ENCODE peak calls at places on chromosomes 12 and 14, in seven cellular contexts. N is fibroblast of mammary gland; H is RPMI7951; V is RPMI8226; L is activated CD4-positive, alpha-beta T cell treated with anti-CD3 and anti-CD28 coated beads, Interleukin-2, amount 50 U/mL, for 4 hours; D is sciatic nerve; Z is activated T-cell treated with anti-CD3 and anti-CD28 coated beads, Interleukin-2, amount 50 U/mL, for 72 hours. Y is an unnamed sample.

GRCh38 chr14:68939893-68940613 is 39.0 kb downstream of the ACTN1 start:
- DNase-seq in N (peak; percentile 95), H (peak; percentile 98), V (no peak), L (no peak), D (peak; percentile 68), Z (no peak), Y (no peak)

GRCh38 chr12:48869191-48869590 is 3.5 kb upstream of the RND1 start:
- DNase-seq in N (no peak), H (no peak), V (no peak), L (no peak), D (no peak), Z (no peak), Y (no peak)

GRCh38 chr12:90622431-90622830 is 332.5 kb downstream of the CCER1 start:
- DNase-seq in N (peak; percentile 44), H (peak; percentile 1), V (no peak), L (no peak), D (no peak), Z (no peak), Y (no peak)

GRCh38 chr14:91244501-91244901 is at the start of gene GPR68:
- DNase-seq in N (peak; percentile 66), H (peak; percentile 92), V (no peak), L (no peak), D (no peak), Z (no peak), Y (no peak)

GRCh38 chr14:24430682-24431568 is 1.2 kb downstream of the KHNYN start:
- DNase-seq in N (peak; percentile 55), H (peak; percentile 52), V (peak; percentile 46), L (peak; percentile 64), D (no peak), Z (peak; percentile 78), Y (peak; percentile 78)

GRCh38 chr12:69563166-69563762 is 22.0 kb upstream of the CCT2 start:
- DNase-seq in N (no peak), H (no peak), V (no peak), L (no peak), D (no peak), Z (no peak), Y (no peak)

GRCh38 chr14:93800038-93800937 is 12.0 kb upstream of the PRIMA1 start:
- DNase-seq in N (peak; percentile 6), H (no peak), V (no peak), L (no peak), D (no peak), Z (no peak), Y (no peak)

GRCh38 chr12:92533280-92533890 is 169.4 kb upstream of the PLEKHG7 start:
- DNase-seq in N (peak; percentile 89), H (no peak), V (no peak), L (no peak), D (no peak), Z (no peak), Y (no peak)

GRCh38 chr14:75196468-75196867 is 20.1 kb upstream of the TMED10 start:
- DNase-seq in N (no peak), H (no peak), V (peak; percentile 12), L (no peak), D (no peak), Z (no peak), Y (no peak)

GRCh38 chr12:110314308-110314707 is 33.3 kb downstream of the ATP2A2 start:
- DNase-seq in N (peak; percentile 83), H (peak; percentile 78), V (no peak), L (no peak), D (no peak), Z (no peak), Y (no peak)

GRCh38 chr12:107759410-107759809 is 1.5 kb downstream of the PRDM4 start:
- DNase-seq in N (peak; percentile 93), H (peak; percentile 68), V (peak; percentile 88), L (no peak), D (no peak), Z (peak; percentile 54), Y (peak; percentile 20)

GRCh38 chr12:113221997-113222729 is 899 bp downstream of the TPCN1 start:
- DNase-seq in N (no peak), H (no peak), V (no peak), L (peak; percentile 7), D (no peak), Z (peak; percentile 37), Y (no peak)

GRCh38 chr12:127998936-127999467 is 268.0 kb upstream of the TMEM132C start:
- DNase-seq in N (no peak), H (peak; percentile 12), V (no peak), L (no peak), D (no peak), Z (no peak), Y (no peak)

GRCh38 chr14:105026033-105026785 is 5.3 kb upstream of the CDCA4 start:
- DNase-seq in N (peak; percentile 83), H (peak; percentile 83), V (no peak), L (no peak), D (no peak), Z (peak; percentile 51), Y (no peak)

GRCh38 chr12:53938276-53939140 is at the start of gene HOXC13:
- DNase-seq in N (peak; percentile 68), H (peak; percentile 92), V (peak; percentile 40), L (no peak), D (peak; percentile 77), Z (peak; percentile 63), Y (peak; percentile 56)

GRCh38 chr12:62717636-62718035 is 217.3 kb downstream of the PPM1H start:
- DNase-seq in N (no peak), H (no peak), V (no peak), L (no peak), D (no peak), Z (no peak), Y (no peak)

GRCh38 chr14:100297320-100298300 is 8.6 kb downstream of the SLC25A29 start:
- DNase-seq in N (peak; percentile 70), H (peak; percentile 37), V (peak; percentile 82), L (no peak), D (peak; percentile 80), Z (no peak), Y (no peak)

GRCh38 chr12:62866451-62867082 is 68.4 kb downstream of the PPM1H start:
- DNase-seq in N (no peak), H (peak; percentile 4), V (no peak), L (no peak), D (no peak), Z (no peak), Y (no peak)

Y was measured in activated naive CD4-positive, alpha-beta T cell treated with anti-CD3 and anti-CD28 coated beads, Interleukin-2, amount 50 U/mL, for 16 hours.